ENCODE peak calls at places on chromosomes 6 and 20, in eight cellular contexts. R, A, F, M, C, V, E and G are unnamed samples.

GRCh38 chr6:133752129-133752528 is 136.8 kb upstream of the TCF21 start:
- DNase-seq in R (no peak), A (no peak), F (no peak), M (no peak), C (no peak), V (no peak), E (no peak), G (no peak)

GRCh38 chr6:42104095-42104806 is 38.2 kb downstream of the C6orf132 start:
- DNase-seq in R (peak; percentile 80), A (peak; percentile 91), F (no peak), M (no peak), C (no peak), V (peak; percentile 46), E (peak; percentile 56), G (no peak)

GRCh38 chr6:130846507-130846906 is 19.3 kb downstream of the SMLR1 start:
- DNase-seq in R (no peak), A (no peak), F (no peak), M (no peak), C (no peak), V (no peak), E (no peak), G (no peak)

GRCh38 chr20:35215066-35215956 is 11.2 kb upstream of the MMP24 start:
- DNase-seq in R (no peak), A (no peak), F (peak; percentile 29), M (no peak), C (no peak), V (no peak), E (no peak), G (peak; percentile 64)

GRCh38 chr6:35185302-35185681 is 28.5 kb upstream of the SCUBE3 start:
- DNase-seq in R (no peak), A (no peak), F (no peak), M (no peak), C (no peak), V (no peak), E (peak; percentile 45), G (no peak)

GRCh38 chr6:127851197-127851596 is 49.7 kb downstream of the THEMIS start:
- DNase-seq in R (no peak), A (no peak), F (peak; percentile 65), M (no peak), C (no peak), V (no peak), E (no peak), G (peak; percentile 83)

GRCh38 chr20:37243076-37243936 is 18.3 kb downstream of the GHRH start:
- DNase-seq in R (no peak), A (no peak), F (no peak), M (no peak), C (no peak), V (peak; percentile 36), E (no peak), G (no peak)

GRCh38 chr6:160730911-160731310 is 28.9 kb downstream of the PLG start:
- DNase-seq in R (no peak), A (no peak), F (no peak), M (no peak), C (no peak), V (peak; percentile 30), E (no peak), G (no peak)

GRCh38 chr6:143513410-143513809 is 1.9 kb upstream of the FUCA2 start:
- DNase-seq in R (no peak), A (no peak), F (no peak), M (no peak), C (no peak), V (peak; percentile 65), E (no peak), G (no peak)

GRCh38 chr20:8073024-8073832 is 53.7 kb upstream of the TMX4 start:
- DNase-seq in R (peak; percentile 23), A (no peak), F (no peak), M (peak; percentile 61), C (no peak), V (no peak), E (no peak), G (no peak)

GRCh38 chr20:62104791-62105345 is 17.4 kb upstream of the LSM14B start:
- DNase-seq in R (no peak), A (no peak), F (no peak), M (peak; percentile 44), C (no peak), V (no peak), E (peak; percentile 46), G (no peak)

GRCh38 chr6:155795173-155795796 is 339.6 kb upstream of the NOX3 start:
- DNase-seq in R (no peak), A (no peak), F (no peak), M (no peak), C (no peak), V (no peak), E (no peak), G (peak; percentile 38)

GRCh38 chr20:23884136-23884770 is 4.7 kb upstream of the CST5 start:
- DNase-seq in R (no peak), A (no peak), F (no peak), M (no peak), C (no peak), V (no peak), E (no peak), G (no peak)

GRCh38 chr6:34982424-34982852 is 93.4 kb downstream of the ANKS1A start:
- DNase-seq in R (no peak), A (no peak), F (no peak), M (no peak), C (no peak), V (no peak), E (peak; percentile 27), G (peak; percentile 9)

GRCh38 chr20:33490934-33491656 is 1.2 kb downstream of the CBFA2T2 start:
- DNase-seq in R (no peak), A (no peak), F (no peak), M (no peak), C (no peak), V (no peak), E (no peak), G (no peak)

GRCh38 chr20:16530201-16530681 is 43.0 kb downstream of the KIF16B start:
- DNase-seq in R (no peak), A (no peak), F (no peak), M (no peak), C (no peak), V (no peak), E (peak; percentile 23), G (no peak)

GRCh38 chr6:143401060-143401426 is 49.5 kb downstream of the ADAT2 start:
- DNase-seq in R (no peak), A (no peak), F (no peak), M (no peak), C (no peak), V (no peak), E (no peak), G (no peak)

GRCh38 chr6:12314751-12315150 is 24.6 kb downstream of the EDN1 start:
- DNase-seq in R (no peak), A (no peak), F (no peak), M (no peak), C (no peak), V (no peak), E (no peak), G (no peak)

GRCh38 chr6:117733341-117733740 is 58.1 kb downstream of the NUS1 start:
- DNase-seq in R (no peak), A (no peak), F (no peak), M (no peak), C (no peak), V (no peak), E (no peak), G (no peak)

GRCh38 chr6:5143625-5144311 is 58.6 kb downstream of the PPP1R3G start:
- DNase-seq in R (peak; percentile 83), A (peak; percentile 92), F (no peak), M (peak; percentile 69), C (peak; percentile 61), V (peak; percentile 75), E (peak; percentile 73), G (no peak)

GRCh38 chr20:50198716-50199115 is 8.1 kb downstream of the CEBPB start:
- DNase-seq in R (no peak), A (no peak), F (no peak), M (no peak), C (no peak), V (no peak), E (no peak), G (no peak)